ENCODE peak calls at places on chromosomes 11 and 22, in nine cellular contexts. B, J, W, P, U, K, L, Z and O are unnamed samples.

GRCh38 chr11:35554491-35555237 is 29.2 kb upstream of the PAMR1 start:
- DNase-seq in K (no peak), L (no peak), P (no peak), Z (no peak), U (peak; percentile 32), W (no peak), B (no peak), J (no peak), O (no peak)

GRCh38 chr11:67691149-67691548 is 16.7 kb upstream of the ALDH3B2 start:
- DNase-seq in J (no peak), B (no peak), W (no peak), Z (no peak), K (no peak), U (no peak), L (no peak), P (no peak), O (no peak)

GRCh38 chr22:28247114-28247513 is 328.1 kb upstream of the PITPNB start:
- DNase-seq in J (no peak), L (no peak), B (no peak), W (no peak), U (no peak), K (no peak), Z (no peak), P (no peak), O (no peak)

GRCh38 chr22:43152355-43153071 is 1.2 kb downstream of the TSPO start:
- DNase-seq in U (peak; percentile 45), K (peak; percentile 54), P (peak; percentile 35), B (peak; percentile 8), L (peak; percentile 75), Z (peak; percentile 50), J (peak; percentile 44), W (peak; percentile 84), O (peak; percentile 50)

GRCh38 chr11:82557274-82557673 is 176.4 kb downstream of the FAM181B start:
- DNase-seq in U (no peak), Z (peak; percentile 3), P (no peak), J (no peak), K (no peak), B (no peak), W (peak; percentile 22), L (no peak), O (no peak)

GRCh38 chr11:129368889-129369672 is 6.6 kb upstream of the BARX2 start:
- DNase-seq in U (no peak), L (no peak), P (no peak), B (no peak), K (no peak), J (no peak), W (no peak), Z (no peak), O (no peak)

GRCh38 chr11:33375688-33376311 is 118.6 kb downstream of the HIPK3 start:
- DNase-seq in U (peak; percentile 31), K (no peak), L (no peak), B (no peak), J (no peak), P (no peak), Z (no peak), W (no peak), O (peak; percentile 46)

GRCh38 chr11:21556936-21557335 is 635.9 kb upstream of the ANO5 start:
- DNase-seq in Z (no peak), B (no peak), W (no peak), U (no peak), L (no peak), J (no peak), P (no peak), K (no peak), O (no peak)

GRCh38 chr22:33657670-33658069 is 262.6 kb downstream of the LARGE1 start:
- DNase-seq in K (no peak), W (no peak), L (no peak), P (no peak), B (no peak), J (no peak), U (no peak), Z (no peak), O (no peak)